ENCODE peak calls at places on chromosomes 4 and X, in ten cellular contexts. I is retinal pigment epithelial cell, Y is neural progenitor cell, K is adrenal gland, Q is endodermal cell, F is A549, A is fibroblast of villous mesenchyme, Z is transverse colon, X is suprapubic skin, P is left ventricle myocardium inferior. J is an unnamed sample.

GRCh38 chrX:38941675-38942074 is 140.4 kb downstream of the MID1IP1 start:
- DNase-seq in F (no peak), K (no peak), P (no peak), A (peak), I (no peak), Y (no peak), Q (no peak), X (no peak), Z (no peak), J (no peak)

GRCh38 chr4:83248486-83248885 is 36.1 kb downstream of the COQ2 start:
- DNase-seq in Z (peak), K (no peak), I (no peak), A (no peak), Y (no peak), P (no peak), X (no peak), Q (peak), F (no peak), J (no peak)

GRCh38 chrX:21725498-21725897 is 32.4 kb downstream of the SMPX start:
- DNase-seq in I (no peak), P (no peak), A (peak), X (no peak), K (peak), Y (peak), F (peak), Q (no peak), Z (no peak), J (no peak)

GRCh38 chr4:48699470-48699869 is 80.6 kb downstream of the FRYL start:
- DNase-seq in F (no peak), Q (no peak), Y (no peak), A (peak), K (no peak), X (no peak), Z (no peak), I (no peak), P (no peak), J (no peak)

GRCh38 chr4:97720869-97721432 is 422.3 kb downstream of the STPG2 start:
- DNase-seq in Y (peak), F (no peak), A (peak), K (no peak), Z (no peak), X (no peak), I (peak), Q (no peak), P (no peak), J (no peak)

GRCh38 chr4:140296871-140297570 is 76.4 kb upstream of the SCOC start:
- DNase-seq in Y (peak), A (peak), P (no peak), Q (peak), K (peak), I (no peak), X (no peak), F (no peak), Z (no peak), J (no peak)

GRCh38 chr4:66023061-66023460 is 352.8 kb upstream of the EPHA5 start:
- DNase-seq in X (no peak), A (no peak), F (no peak), P (no peak), K (no peak), Z (no peak), I (no peak), Q (no peak), Y (no peak), J (no peak)

GRCh38 chr4:65661469-65661868 is 8.8 kb downstream of the EPHA5 start:
- DNase-seq in A (no peak), Y (no peak), P (no peak), X (no peak), I (no peak), Q (peak), K (no peak), Z (no peak), F (no peak), J (no peak)

GRCh38 chr4:172168888-172169287 is 355.7 kb downstream of the GALNTL6 start:
- DNase-seq in K (no peak), Y (no peak), P (no peak), X (no peak), Q (no peak), I (no peak), Z (no peak), F (no peak), A (peak), J (no peak)

GRCh38 chr4:107721436-107722090 is 1.5 kb upstream of the PAPSS1 start:
- DNase-seq in P (no peak), Q (peak), X (no peak), F (no peak), I (no peak), Y (peak), Z (peak), K (no peak), A (no peak), J (peak)

GRCh38 chr4:23686169-23686903 is 203.5 kb downstream of the PPARGC1A start:
- DNase-seq in P (no peak), Q (no peak), I (no peak), X (no peak), Y (no peak), K (no peak), F (no peak), A (no peak), Z (no peak), J (no peak)
- TF ChIP-seq CTCF in P (no peak), Q (no peak), I (no peak), X (no peak), Y (no peak), K (no peak), F (no peak), A (no peak), Z (no peak), J (no peak)

GRCh38 chr4:1365271-1366178 is 18.5 kb downstream of the UVSSA start:
- DNase-seq in K (no peak), F (no peak), A (no peak), P (peak), Y (no peak), X (peak), Q (peak), I (no peak), Z (peak), J (no peak)
- TF ChIP-seq CTCF in K (no peak), F (no peak), A (no peak), P (no peak), Y (peak), X (no peak), Q (peak), I (peak), Z (no peak), J (no peak)

DNA sequence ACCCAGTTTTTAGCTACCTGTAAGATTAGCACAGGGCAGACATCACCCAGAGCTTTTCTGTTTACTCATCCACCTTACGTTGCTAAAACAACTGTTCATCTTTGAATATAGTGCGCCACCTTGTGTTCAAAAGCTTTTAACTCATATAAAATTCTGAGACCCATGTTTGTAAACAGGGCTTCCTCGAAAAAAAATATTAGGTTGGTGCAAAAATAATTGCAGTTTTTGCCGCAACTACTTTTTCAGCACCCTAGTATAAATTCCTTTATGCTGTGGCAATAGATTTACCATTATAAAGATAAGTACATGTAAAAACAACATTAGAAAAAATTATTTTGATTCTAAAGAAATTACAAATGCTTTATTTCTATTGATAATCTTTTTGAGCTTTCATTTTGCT is 147.9 kb downstream of the LRBA start:
- DNase-seq in Y (peak), Z (no peak), Q (no peak), A (peak), P (no peak), X (no peak), F (peak), I (peak), K (peak), J (no peak)
- TF ChIP-seq CTCF in Y (peak), Z (peak), Q (peak), A (peak), P (peak), X (peak), F (peak), I (peak), K (peak), J (peak)

GRCh38 chrX:16839224-16839851 is 30.8 kb downstream of the RBBP7 start:
- DNase-seq in X (no peak), P (no peak), K (no peak), I (peak), F (no peak), Y (peak), Z (no peak), A (no peak), Q (no peak), J (no peak)

GRCh38 chrX:16838202-16839066 is 31.7 kb downstream of the RBBP7 start:
- DNase-seq in F (no peak), K (peak), A (peak), Q (no peak), Z (peak), I (peak), P (peak), X (no peak), Y (peak), J (no peak)

GRCh38 chrX:16834811-16835210 is 35.4 kb downstream of the RBBP7 start:
- DNase-seq in Y (peak), X (no peak), K (no peak), I (no peak), Z (no peak), Q (no peak), A (no peak), F (no peak), P (no peak), J (no peak)

GRCh38 chrX:16839852-16840460 is 30.2 kb downstream of the RBBP7 start:
- DNase-seq in Z (no peak), X (no peak), A (peak), F (no peak), P (no peak), I (peak), K (peak), Q (peak), Y (peak), J (no peak)

GRCh38 chrX:16836371-16836770 is 33.8 kb downstream of the RBBP7 start:
- DNase-seq in Y (peak), F (peak), I (peak), X (no peak), Q (peak), K (peak), Z (peak), P (no peak), A (no peak), J (no peak)
- TF ChIP-seq CTCF in Y (peak), F (peak), I (peak), X (no peak), Q (peak), K (peak), Z (peak), P (peak), A (peak), J (no peak)

J was measured in CD4-positive, alpha-beta T cell.